ENCODE peak calls at places on chromosomes 1 and 21, in nine cellular contexts. L is pancreas, Q is nephron progenitor cell, Y is fibroblast of lung, E is AG04450, K is dorsolateral prefrontal cortex, C is WTC11, Z is GM12865, G is NB4. D is an unnamed sample.

GRCh38 chr1:1361982-1362423 is 3.6 kb upstream of the MXRA8 start:
- DNase-seq in L (no peak), Q (peak), Y (peak), E (peak), K (no peak), C (peak), Z (no peak), G (no peak), D (no peak)

GRCh38 chr1:234529661-234530237 is 50.8 kb upstream of the TARBP1 start:
- DNase-seq in L (no peak), Q (no peak), Y (peak), E (no peak), K (no peak), C (no peak), Z (no peak), G (peak), D (no peak)

GRCh38 chr1:40939320-40940059 is 40.0 kb upstream of the CTPS1 start:
- DNase-seq in L (no peak), Q (no peak), Y (peak), E (peak), K (no peak), C (no peak), Z (no peak), G (peak), D (no peak)

GRCh38 chr1:159978107-159978398 is 24.0 kb upstream of the SLAMF9 start:
- DNase-seq in L (no peak), Q (no peak), Y (no peak), E (no peak), K (no peak), C (no peak), Z (no peak), G (no peak), D (no peak)

GRCh38 chr1:55474168-55474786 is 259.1 kb upstream of the USP24 start:
- DNase-seq in L (no peak), Q (no peak), Y (peak), E (no peak), K (no peak), C (no peak), Z (no peak), G (peak), D (no peak)

GRCh38 chr1:41073971-41074370 is 52.4 kb upstream of the SLFNL1 start:
- DNase-seq in L (no peak), Q (no peak), Y (peak), E (no peak), K (no peak), C (no peak), Z (no peak), G (no peak), D (no peak)

GRCh38 chr1:108533351-108534083 is 26.4 kb upstream of the EEIG2 start:
- DNase-seq in L (no peak), Q (no peak), Y (no peak), E (no peak), K (no peak), C (peak), Z (peak), G (no peak), D (no peak)

GRCh38 chr1:228457396-228458176 is 29.6 kb upstream of the RNF187 start:
- DNase-seq in L (peak), Q (peak), Y (peak), E (peak), K (peak), C (peak), Z (peak), G (no peak), D (peak)

GRCh38 chr1:43312638-43313515 is 12.1 kb downstream of the TIE1 start:
- DNase-seq in L (no peak), Q (no peak), Y (no peak), E (no peak), K (no peak), C (no peak), Z (no peak), G (no peak), D (no peak)

GRCh38 chr1:221263831-221264767 is 384.9 kb downstream of the HLX start:
- DNase-seq in L (no peak), Q (peak), Y (peak), E (peak), K (peak), C (peak), Z (peak), G (peak), D (peak)

GRCh38 chr1:158999301-159000069 is 10.2 kb upstream of the IFI16 start:
- DNase-seq in L (no peak), Q (peak), Y (peak), E (peak), K (peak), C (peak), Z (no peak), G (no peak), D (peak)

GRCh38 chr21:36539434-36540150 is 59.7 kb upstream of the CLDN14 start:
- DNase-seq in L (no peak), Q (no peak), Y (no peak), E (no peak), K (no peak), C (no peak), Z (peak), G (no peak), D (no peak)

GRCh38 chr1:48789903-48790302 is 13.2 kb upstream of the BEND5 start:
- DNase-seq in L (no peak), Q (no peak), Y (no peak), E (no peak), K (no peak), C (no peak), Z (peak), G (no peak), D (no peak)

GRCh38 chr1:21553116-21553926 is 44.1 kb downstream of the ALPL start:
- DNase-seq in L (no peak), Q (no peak), Y (peak), E (peak), K (no peak), C (no peak), Z (no peak), G (no peak), D (no peak)

GRCh38 chr1:23867542-23867952 is 543 bp downstream of the FUCA1 start:
- DNase-seq in L (no peak), Q (peak), Y (no peak), E (no peak), K (no peak), C (no peak), Z (peak), G (no peak), D (no peak)

GRCh38 chr1:53971718-53972117 is 25.6 kb downstream of the LRRC42 start:
- DNase-seq in L (no peak), Q (no peak), Y (peak), E (peak), K (no peak), C (no peak), Z (no peak), G (no peak), D (no peak)

GRCh38 chr1:156625436-156626078 is 6.3 kb downstream of the HAPLN2 start:
- DNase-seq in L (peak), Q (peak), Y (peak), E (no peak), K (peak), C (peak), Z (peak), G (peak), D (peak)

GRCh38 chr1:29959356-29959755 is 723.0 kb downstream of the PTPRU start:
- DNase-seq in L (no peak), Q (no peak), Y (no peak), E (no peak), K (no peak), C (no peak), Z (no peak), G (no peak), D (no peak)

GRCh38 chr21:43916691-43917514 is 51.9 kb downstream of the AGPAT3 start:
- DNase-seq in L (peak), Q (no peak), Y (no peak), E (no peak), K (no peak), C (no peak), Z (peak), G (peak), D (no peak)

GRCh38 chr1:52520149-52520548 is 32.7 kb downstream of the TUT4 start:
- DNase-seq in L (no peak), Q (no peak), Y (peak), E (peak), K (no peak), C (no peak), Z (peak), G (no peak), D (no peak)

GRCh38 chr21:45293214-45293725 is 5.6 kb upstream of the POFUT2 start:
- DNase-seq in L (peak), Q (no peak), Y (no peak), E (no peak), K (no peak), C (no peak), Z (no peak), G (no peak), D (no peak)

GRCh38 chr21:34900376-34900775 is 148.7 kb downstream of the RUNX1 start:
- DNase-seq in L (no peak), Q (no peak), Y (peak), E (no peak), K (no peak), C (no peak), Z (no peak), G (peak), D (no peak)

GRCh38 chr21:39696620-39697019 is 48.4 kb upstream of the IGSF5 start:
- DNase-seq in L (no peak), Q (no peak), Y (peak), E (no peak), K (no peak), C (no peak), Z (no peak), G (no peak), D (no peak)

GRCh38 chr1:171313319-171313834 is 606 bp upstream of the FMO4 start:
- DNase-seq in L (no peak), Q (no peak), Y (no peak), E (no peak), K (no peak), C (no peak), Z (peak), G (no peak), D (no peak)

GRCh38 chr1:223204424-223204823 is 61.4 kb upstream of the TLR5 start:
- DNase-seq in L (no peak), Q (no peak), Y (no peak), E (no peak), K (no peak), C (no peak), Z (no peak), G (no peak), D (no peak)

GRCh38 chr1:215417122-215417521 is 150.0 kb upstream of the KCTD3 start:
- DNase-seq in L (no peak), Q (no peak), Y (no peak), E (no peak), K (no peak), C (no peak), Z (no peak), G (no peak), D (no peak)

GRCh38 chr1:192903142-192903541 is 94.3 kb downstream of the RGS2 start:
- DNase-seq in L (no peak), Q (no peak), Y (peak), E (no peak), K (no peak), C (no peak), Z (no peak), G (no peak), D (no peak)

GRCh38 chr1:198246331-198246730 is 89.5 kb downstream of the NEK7 start:
- DNase-seq in L (no peak), Q (no peak), Y (peak), E (no peak), K (peak), C (no peak), Z (no peak), G (no peak), D (no peak)

GRCh38 chr1:87598429-87598828 is 269.7 kb downstream of the LMO4 start:
- DNase-seq in L (no peak), Q (no peak), Y (no peak), E (no peak), K (no peak), C (peak), Z (peak), G (peak), D (no peak)

DNA sequence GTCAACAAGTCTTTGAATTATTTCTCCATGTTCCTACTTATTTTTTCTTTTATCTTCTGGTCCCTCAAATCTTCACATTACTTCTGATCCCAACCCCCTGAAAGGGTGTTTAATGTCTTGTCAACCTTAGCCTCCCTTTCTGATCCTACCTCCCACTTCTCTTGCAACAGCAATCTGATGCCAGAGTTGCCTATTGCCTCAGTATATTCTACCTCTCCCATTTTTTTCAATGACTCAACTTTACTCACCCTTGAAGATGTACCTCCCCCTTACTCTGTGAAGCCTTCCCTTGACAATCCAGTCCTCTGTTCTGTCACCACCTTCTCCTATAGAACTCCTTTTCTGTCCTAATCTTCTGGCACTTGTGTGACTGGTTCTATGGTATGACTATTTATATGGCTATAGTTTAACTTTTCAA is 99.5 kb upstream of the CD55 start:
- DNase-seq in L (no peak), Q (no peak), Y (no peak), E (no peak), K (no peak), C (no peak), Z (no peak), G (no peak), D (no peak)
- TF ChIP-seq CTCF in L (no peak), Q (no peak), Y (no peak), E (no peak), K (no peak), C (no peak), Z (no peak), G (no peak), D (no peak)

DNA sequence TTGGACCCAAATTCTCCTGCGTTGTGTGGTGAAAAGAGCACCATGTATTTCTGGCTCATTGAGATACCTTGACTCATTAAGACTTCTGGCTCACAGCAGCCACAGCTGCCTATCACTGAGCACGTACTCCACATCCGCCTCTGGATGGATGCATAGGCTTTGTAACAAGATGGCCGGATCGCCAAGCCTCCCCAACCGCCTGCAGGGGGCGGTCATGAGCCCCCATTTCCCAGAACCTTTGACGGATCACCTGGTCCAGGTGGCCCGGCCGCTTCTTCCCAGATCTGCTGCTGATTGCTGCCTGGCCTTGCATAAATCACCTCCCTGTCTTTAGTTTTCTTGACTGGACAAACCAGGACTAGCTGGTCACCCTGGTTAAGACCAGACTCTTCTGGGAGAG is 156.5 kb upstream of the KLHDC7A start:
- DNase-seq in L (no peak), Q (no peak), Y (no peak), E (no peak), K (no peak), C (peak), Z (no peak), G (no peak), D (no peak)
- TF ChIP-seq CTCF in L (no peak), Q (peak), Y (no peak), E (no peak), K (no peak), C (peak), Z (peak), G (peak), D (peak)

GRCh38 chr1:154151311-154151710 is 3.6 kb downstream of the NUP210L start:
- DNase-seq in L (no peak), Q (no peak), Y (no peak), E (no peak), K (no peak), C (no peak), Z (no peak), G (no peak), D (no peak)
- TF ChIP-seq CTCF in L (no peak), Q (no peak), Y (no peak), E (no peak), K (no peak), C (no peak), Z (no peak), G (no peak), D (no peak)

GRCh38 chr21:25313891-25314646 is 293.2 kb downstream of the MRPL39 start:
- DNase-seq in L (no peak), Q (no peak), Y (peak), E (peak), K (no peak), C (no peak), Z (peak), G (peak), D (no peak)
- TF ChIP-seq CTCF in L (no peak), Q (no peak), Y (peak), E (peak), K (no peak), C (no peak), Z (peak), G (no peak), D (no peak)

D was measured in neural crest cell.